ENCODE peak calls at places on chromosomes 1 and 21, in four cellular contexts. One of them, this sample, is unnamed.

GRCh38 chr1:200899451-200899915 is 4.8 kb downstream of the INAVA start:
- DNase-seq in cardiac muscle cell: no peak
- DNase-seq in upper lobe of left lung: no peak
- DNase-seq in CD8-positive, alpha-beta memory T cell: no peak
- DNase-seq in this sample: no peak

GRCh38 chr1:200409203-200409760 is 554 bp downstream of the ZNF281 start:
- DNase-seq in CD8-positive, alpha-beta memory T cell: peak; percentile 25
- DNase-seq in upper lobe of left lung: peak; percentile 49
- DNase-seq in cardiac muscle cell: peak; percentile 37
- DNase-seq in this sample: no peak

GRCh38 chr1:31458287-31458896 is 45.4 kb downstream of the SERINC2 start:
- DNase-seq in CD8-positive, alpha-beta memory T cell: no peak
- DNase-seq in cardiac muscle cell: no peak
- DNase-seq in upper lobe of left lung: no peak
- DNase-seq in this sample: no peak

GRCh38 chr21:44984428-44984791 is 44.6 kb downstream of the SLX9 start:
- DNase-seq in CD8-positive, alpha-beta memory T cell: no peak
- DNase-seq in cardiac muscle cell: no peak
- DNase-seq in upper lobe of left lung: no peak
- DNase-seq in this sample: no peak

GRCh38 chr1:70553192-70553956 is 142.3 kb downstream of the CTH start:
- DNase-seq in upper lobe of left lung: no peak
- DNase-seq in CD8-positive, alpha-beta memory T cell: no peak
- DNase-seq in cardiac muscle cell: no peak
- DNase-seq in this sample: no peak

GRCh38 chr1:66253330-66253921 is 280.5 kb upstream of the SGIP1 start:
- DNase-seq in upper lobe of left lung: no peak
- DNase-seq in cardiac muscle cell: peak; percentile 71
- DNase-seq in CD8-positive, alpha-beta memory T cell: peak; percentile 46
- DNase-seq in this sample: no peak

GRCh38 chr21:42652527-42653491 is 612 bp upstream of the PDE9A start:
- DNase-seq in upper lobe of left lung: peak; percentile 91
- DNase-seq in cardiac muscle cell: peak; percentile 82
- DNase-seq in CD8-positive, alpha-beta memory T cell: no peak
- DNase-seq in this sample: no peak

GRCh38 chr1:27439150-27439549 is 46.7 kb downstream of the GPR3 start:
- DNase-seq in CD8-positive, alpha-beta memory T cell: no peak
- DNase-seq in cardiac muscle cell: no peak
- DNase-seq in upper lobe of left lung: no peak
- DNase-seq in this sample: no peak

GRCh38 chr21:29549614-29550013 is 250.9 kb downstream of the BACH1 start:
- DNase-seq in upper lobe of left lung: no peak
- DNase-seq in cardiac muscle cell: no peak
- DNase-seq in CD8-positive, alpha-beta memory T cell: no peak
- DNase-seq in this sample: no peak

GRCh38 chr1:88678405-88678804 is 5.7 kb upstream of the PKN2 start:
- DNase-seq in upper lobe of left lung: no peak
- DNase-seq in CD8-positive, alpha-beta memory T cell: no peak
- DNase-seq in cardiac muscle cell: no peak
- DNase-seq in this sample: no peak

GRCh38 chr1:113452921-113453770 is 62.8 kb downstream of the MAGI3 start:
- DNase-seq in cardiac muscle cell: peak; percentile 46
- DNase-seq in upper lobe of left lung: no peak
- DNase-seq in CD8-positive, alpha-beta memory T cell: peak; percentile 3
- DNase-seq in this sample: no peak

GRCh38 chr1:29713857-29714256 is 477.5 kb downstream of the PTPRU start:
- DNase-seq in CD8-positive, alpha-beta memory T cell: no peak
- DNase-seq in upper lobe of left lung: no peak
- DNase-seq in cardiac muscle cell: no peak
- DNase-seq in this sample: no peak

GRCh38 chr21:36424592-36424991 is 39.4 kb downstream of the CHAF1B start:
- DNase-seq in upper lobe of left lung: no peak
- DNase-seq in cardiac muscle cell: no peak
- DNase-seq in CD8-positive, alpha-beta memory T cell: no peak
- DNase-seq in this sample: no peak

GRCh38 chr1:27570383-27570755 is 33.6 kb downstream of the AHDC1 start:
- DNase-seq in cardiac muscle cell: no peak
- DNase-seq in CD8-positive, alpha-beta memory T cell: no peak
- DNase-seq in upper lobe of left lung: no peak
- DNase-seq in this sample: no peak

GRCh38 chr1:226644541-226645176 is 94.4 kb downstream of the ITPKB start:
- DNase-seq in CD8-positive, alpha-beta memory T cell: no peak
- DNase-seq in cardiac muscle cell: no peak
- DNase-seq in upper lobe of left lung: no peak
- DNase-seq in this sample: no peak

GRCh38 chr1:44553771-44554170 is 120.5 kb downstream of the TMEM53 start:
- DNase-seq in upper lobe of left lung: no peak
- DNase-seq in cardiac muscle cell: no peak
- DNase-seq in CD8-positive, alpha-beta memory T cell: no peak
- DNase-seq in this sample: no peak

DNA sequence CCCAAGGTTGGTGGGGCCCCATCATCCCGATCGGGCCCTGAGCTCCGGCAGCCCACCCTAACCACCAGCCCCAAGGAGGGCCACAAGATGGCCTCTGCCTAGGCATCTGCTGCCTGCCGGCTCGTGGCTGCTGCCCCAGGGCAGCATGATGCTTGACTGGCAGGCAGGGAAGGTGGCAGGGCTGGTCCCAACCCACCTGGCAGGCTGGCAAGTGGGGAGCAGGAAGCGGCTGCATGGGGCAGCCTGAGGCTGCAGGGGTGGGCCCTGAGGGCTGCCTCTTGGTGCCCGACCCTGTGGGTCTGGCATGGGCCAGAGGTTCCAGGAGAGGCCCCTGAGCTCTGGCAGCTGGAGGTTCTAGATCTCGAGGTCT is 774 bp upstream of the GJC2 start:
- DNase-seq in upper lobe of left lung: no peak
- DNase-seq in cardiac muscle cell: no peak
- DNase-seq in CD8-positive, alpha-beta memory T cell: no peak
- DNase-seq in this sample: no peak
- H3K27ac ChIP-seq in upper lobe of left lung: peak overlapping the region; percentile 96
- H3K27ac ChIP-seq in cardiac muscle cell: no peak overlapping the region
- H3K27ac ChIP-seq in CD8-positive, alpha-beta memory T cell: no peak overlapping the region
- H3K27ac ChIP-seq in this sample: peak overlapping the region; percentile 94

GRCh38 chr1:155473422-155473821 is 89.2 kb downstream of the ASH1L start:
- DNase-seq in cardiac muscle cell: no peak
- DNase-seq in upper lobe of left lung: no peak
- DNase-seq in CD8-positive, alpha-beta memory T cell: no peak
- DNase-seq in this sample: no peak
- H3K4me1 ChIP-seq in cardiac muscle cell: peaks cover 9% of the 10 kb centered on the region
- H3K4me1 ChIP-seq in upper lobe of left lung: no peaks in the 10 kb centered on the region
- H3K4me1 ChIP-seq in CD8-positive, alpha-beta memory T cell: no peaks in the 10 kb centered on the region
- H3K4me1 ChIP-seq in this sample: no peaks in the 10 kb centered on the region

GRCh38 chr1:10286244-10286643 is 75.9 kb downstream of the KIF1B start:
- DNase-seq in cardiac muscle cell: peak; percentile 43
- DNase-seq in upper lobe of left lung: no peak
- DNase-seq in CD8-positive, alpha-beta memory T cell: no peak
- DNase-seq in this sample: no peak

GRCh38 chr1:10278880-10279279 is 68.5 kb downstream of the KIF1B start:
- DNase-seq in cardiac muscle cell: no peak
- DNase-seq in upper lobe of left lung: no peak
- DNase-seq in CD8-positive, alpha-beta memory T cell: no peak
- DNase-seq in this sample: no peak

GRCh38 chr1:10283318-10283984 is 73.1 kb downstream of the KIF1B start:
- DNase-seq in CD8-positive, alpha-beta memory T cell: no peak
- DNase-seq in cardiac muscle cell: no peak
- DNase-seq in upper lobe of left lung: no peak
- DNase-seq in this sample: no peak

GRCh38 chr1:10280442-10281350 is 70.3 kb downstream of the KIF1B start:
- DNase-seq in CD8-positive, alpha-beta memory T cell: no peak
- DNase-seq in cardiac muscle cell: no peak
- DNase-seq in upper lobe of left lung: no peak
- DNase-seq in this sample: no peak
- H3K27ac ChIP-seq in CD8-positive, alpha-beta memory T cell: no peak overlapping the region
- H3K27ac ChIP-seq in cardiac muscle cell: no peak overlapping the region
- H3K27ac ChIP-seq in upper lobe of left lung: no peak overlapping the region
- H3K27ac ChIP-seq in this sample: no peak overlapping the region

GRCh38 chr1:36937371-36937770 is 96.9 kb downstream of the GRIK3 start:
- DNase-seq in CD8-positive, alpha-beta memory T cell: no peak
- DNase-seq in upper lobe of left lung: no peak
- DNase-seq in cardiac muscle cell: no peak
- DNase-seq in this sample: no peak
- H3K4me1 ChIP-seq in CD8-positive, alpha-beta memory T cell: no peaks in the 10 kb centered on the region
- H3K4me1 ChIP-seq in upper lobe of left lung: no peaks in the 10 kb centered on the region
- H3K4me1 ChIP-seq in cardiac muscle cell: no peaks in the 10 kb centered on the region
- H3K4me1 ChIP-seq in this sample: no peaks in the 10 kb centered on the region

GRCh38 chr1:95229042-95229441 is 5.0 kb upstream of the RWDD3 start:
- DNase-seq in CD8-positive, alpha-beta memory T cell: no peak
- DNase-seq in upper lobe of left lung: no peak
- DNase-seq in cardiac muscle cell: no peak
- DNase-seq in this sample: no peak

GRCh38 chr1:95229706-95230105 is 4.3 kb upstream of the RWDD3 start:
- DNase-seq in cardiac muscle cell: no peak
- DNase-seq in CD8-positive, alpha-beta memory T cell: no peak
- DNase-seq in upper lobe of left lung: no peak
- DNase-seq in this sample: no peak

GRCh38 chr1:95230768-95231191 is 3.2 kb upstream of the RWDD3 start:
- DNase-seq in cardiac muscle cell: no peak
- DNase-seq in upper lobe of left lung: peak; percentile 54
- DNase-seq in CD8-positive, alpha-beta memory T cell: no peak
- DNase-seq in this sample: no peak

GRCh38 chr1:95232646-95233320 is 1.2 kb upstream of the RWDD3 start:
- DNase-seq in CD8-positive, alpha-beta memory T cell: no peak
- DNase-seq in upper lobe of left lung: no peak
- DNase-seq in cardiac muscle cell: no peak
- DNase-seq in this sample: no peak

GRCh38 chr1:95230256-95230655 is 3.8 kb upstream of the RWDD3 start:
- DNase-seq in CD8-positive, alpha-beta memory T cell: no peak
- DNase-seq in upper lobe of left lung: no peak
- DNase-seq in cardiac muscle cell: no peak
- DNase-seq in this sample: no peak
- H3K27ac ChIP-seq in CD8-positive, alpha-beta memory T cell: no peak overlapping the region
- H3K27ac ChIP-seq in upper lobe of left lung: no peak overlapping the region
- H3K27ac ChIP-seq in cardiac muscle cell: no peak overlapping the region
- H3K27ac ChIP-seq in this sample: no peak overlapping the region

GRCh38 chr1:206506803-206507394 is 432 bp upstream of the RASSF5 start:
- DNase-seq in CD8-positive, alpha-beta memory T cell: no peak
- DNase-seq in cardiac muscle cell: peak; percentile 54
- DNase-seq in upper lobe of left lung: peak; percentile 49
- DNase-seq in this sample: no peak

GRCh38 chr1:206509612-206510257 is 2.4 kb downstream of the RASSF5 start:
- DNase-seq in upper lobe of left lung: no peak
- DNase-seq in CD8-positive, alpha-beta memory T cell: no peak
- DNase-seq in cardiac muscle cell: no peak
- DNase-seq in this sample: no peak

GRCh38 chr1:206508956-206509355 is 1.6 kb downstream of the RASSF5 start:
- DNase-seq in upper lobe of left lung: peak; percentile 44
- DNase-seq in cardiac muscle cell: peak; percentile 42
- DNase-seq in CD8-positive, alpha-beta memory T cell: no peak
- DNase-seq in this sample: no peak

GRCh38 chr1:206507395-206508129 is at the start of gene RASSF5:
- DNase-seq in upper lobe of left lung: peak; percentile 90
- DNase-seq in CD8-positive, alpha-beta memory T cell: peak; percentile 76
- DNase-seq in cardiac muscle cell: peak; percentile 84
- DNase-seq in this sample: peak; percentile 35

DNA sequence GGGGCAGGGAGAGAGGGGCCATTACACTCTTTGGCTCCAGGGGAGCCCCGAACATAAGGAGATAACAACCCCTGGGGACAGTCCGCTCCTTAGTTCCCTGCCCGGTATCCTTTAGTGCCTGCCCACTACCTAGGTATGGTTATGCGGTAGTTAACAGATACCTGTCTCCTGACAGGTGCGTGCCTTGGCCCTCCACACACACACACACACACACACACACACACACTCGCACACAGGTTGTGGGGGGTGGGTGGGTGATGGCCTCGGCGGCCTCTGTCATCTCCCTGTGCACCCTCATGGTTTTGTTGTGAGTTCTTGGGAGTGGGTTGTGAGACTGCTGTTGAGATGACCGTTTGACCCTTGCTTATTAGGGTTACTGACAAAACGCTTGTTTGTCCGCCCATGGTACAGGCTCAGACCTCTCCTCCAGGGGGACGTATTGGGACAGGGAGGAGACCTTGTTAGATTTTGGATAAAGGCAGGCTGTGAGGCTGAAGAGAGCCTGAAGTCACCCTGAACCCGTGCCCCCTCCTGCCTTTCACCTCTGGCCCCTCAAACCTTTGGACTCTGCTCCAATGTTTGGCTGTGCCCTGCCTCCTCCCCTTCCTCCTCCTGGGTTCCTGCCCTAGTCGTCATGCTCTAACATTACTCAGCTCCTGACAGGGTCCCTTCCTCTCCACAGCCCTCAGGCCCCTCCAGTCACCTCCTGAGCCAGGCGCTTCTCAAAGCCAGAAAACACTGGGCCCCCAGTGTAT is 976 bp downstream of the RASSF5 start:
- DNase-seq in CD8-positive, alpha-beta memory T cell: no peak
- DNase-seq in upper lobe of left lung: no peak
- DNase-seq in cardiac muscle cell: no peak
- DNase-seq in this sample: no peak
- H3K4me1 ChIP-seq in CD8-positive, alpha-beta memory T cell: peaks cover 35% of the 10 kb centered on the region
- H3K4me1 ChIP-seq in upper lobe of left lung: peaks cover 72% of the 10 kb centered on the region
- H3K4me1 ChIP-seq in cardiac muscle cell: peaks cover 22% of the 10 kb centered on the region
- H3K4me1 ChIP-seq in this sample: peaks cover 98% of the 10 kb centered on the region